ENCODE peak calls at places on chromosome 3, in four cellular contexts. N is NB4, J is mucosa of descending colon, Q is GM10248. W is an unnamed sample.

GRCh38 chr3:125163739-125164601 is 48.6 kb downstream of the SLC12A8 start:
- DNase-seq in N (peak), J (peak), Q (peak), W (no peak)

GRCh38 chr3:31185004-31185357 is 290.5 kb upstream of the GADL1 start:
- DNase-seq in N (no peak), J (no peak), Q (no peak), W (no peak)

GRCh38 chr3:14602006-14602803 is 49.4 kb upstream of the CCDC174 start:
- DNase-seq in N (no peak), J (no peak), Q (no peak), W (peak)

GRCh38 chr3:55180161-55180560 is 252.3 kb upstream of the LRTM1 start:
- DNase-seq in N (no peak), J (no peak), Q (no peak), W (no peak)

GRCh38 chr3:16174976-16175901 is 759 bp downstream of the GALNT15 start:
- DNase-seq in N (no peak), J (no peak), Q (no peak), W (no peak)

GRCh38 chr3:8972614-8973013 is 9.3 kb upstream of the RAD18 start:
- DNase-seq in N (peak), J (no peak), Q (no peak), W (no peak)

GRCh38 chr3:118803096-118803476 is 231.6 kb downstream of the IGSF11 start:
- DNase-seq in N (no peak), J (no peak), Q (no peak), W (no peak)

GRCh38 chr3:61562810-61563613 is 1.6 kb downstream of the PTPRG start:
- DNase-seq in N (no peak), J (peak), Q (no peak), W (peak)

GRCh38 chr3:10753964-10754363 is 62.1 kb upstream of the SLC6A11 start:
- DNase-seq in N (peak), J (peak), Q (peak), W (no peak)

GRCh38 chr3:121482651-121483050 is 63.1 kb downstream of the POLQ start:
- DNase-seq in N (no peak), J (no peak), Q (no peak), W (no peak)

GRCh38 chr3:101725192-101725889 is 927 bp downstream of the CEP97 start:
- DNase-seq in N (peak), J (peak), Q (no peak), W (no peak)

GRCh38 chr3:142857056-142857455 is 31.8 kb downstream of the PCOLCE2 start:
- DNase-seq in N (peak), J (peak), Q (no peak), W (no peak)

GRCh38 chr3:14179795-14180194 is 1.2 kb downstream of the LSM3 start:
- DNase-seq in N (no peak), J (no peak), Q (no peak), W (no peak)

GRCh38 chr3:121916189-121916588 is 22.0 kb downstream of the SLC15A2 start:
- DNase-seq in N (no peak), J (no peak), Q (no peak), W (no peak)

GRCh38 chr3:48275292-48276027 is 34.6 kb downstream of the ZNF589 start:
- DNase-seq in N (no peak), J (no peak), Q (no peak), W (no peak)

GRCh38 chr3:171615742-171616141 is 155.5 kb upstream of the TNIK start:
- DNase-seq in N (peak), J (no peak), Q (no peak), W (no peak)

DNA sequence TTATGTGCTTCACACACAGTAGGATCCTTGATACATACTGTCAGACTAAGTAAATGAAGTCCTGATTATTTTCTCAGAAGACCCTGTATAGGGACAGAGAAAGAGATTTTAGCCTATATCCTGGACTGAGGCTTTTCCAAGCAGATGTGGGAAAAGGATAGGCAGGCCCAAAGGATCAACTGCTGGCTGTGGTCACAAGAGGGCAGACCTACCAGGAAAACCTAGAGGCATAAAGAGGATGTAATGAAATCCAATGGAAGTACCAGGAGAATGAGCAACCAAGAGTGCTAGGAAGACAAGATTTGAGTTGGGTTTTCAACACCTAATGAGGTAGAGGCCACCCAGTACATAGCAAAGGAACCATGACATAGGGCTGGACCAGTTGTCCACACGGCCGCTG is 23.1 kb downstream of the DCLK3 start:
- DNase-seq in N (no peak), J (no peak), Q (no peak), W (no peak)
- TF ChIP-seq CTCF in N (no peak), J (no peak), Q (no peak), W (no peak)

GRCh38 chr3:43699864-43700263 is 9.1 kb downstream of the ABHD5 start:
- DNase-seq in N (no peak), J (no peak), Q (peak), W (peak)
- TF ChIP-seq CTCF in N (no peak), J (no peak), Q (peak), W (peak)

GRCh38 chr3:114333180-114333922 is 39.5 kb downstream of the TIGIT start:
- DNase-seq in N (no peak), J (no peak), Q (no peak), W (no peak)

GRCh38 chr3:114338651-114339357 is 45.0 kb downstream of the TIGIT start:
- DNase-seq in N (no peak), J (peak), Q (no peak), W (no peak)

GRCh38 chr3:114333923-114334240 is 40.1 kb downstream of the TIGIT start:
- DNase-seq in N (no peak), J (no peak), Q (no peak), W (no peak)

GRCh38 chr3:114336857-114337256 is 43.0 kb downstream of the TIGIT start:
- DNase-seq in N (no peak), J (no peak), Q (no peak), W (no peak)

DNA sequence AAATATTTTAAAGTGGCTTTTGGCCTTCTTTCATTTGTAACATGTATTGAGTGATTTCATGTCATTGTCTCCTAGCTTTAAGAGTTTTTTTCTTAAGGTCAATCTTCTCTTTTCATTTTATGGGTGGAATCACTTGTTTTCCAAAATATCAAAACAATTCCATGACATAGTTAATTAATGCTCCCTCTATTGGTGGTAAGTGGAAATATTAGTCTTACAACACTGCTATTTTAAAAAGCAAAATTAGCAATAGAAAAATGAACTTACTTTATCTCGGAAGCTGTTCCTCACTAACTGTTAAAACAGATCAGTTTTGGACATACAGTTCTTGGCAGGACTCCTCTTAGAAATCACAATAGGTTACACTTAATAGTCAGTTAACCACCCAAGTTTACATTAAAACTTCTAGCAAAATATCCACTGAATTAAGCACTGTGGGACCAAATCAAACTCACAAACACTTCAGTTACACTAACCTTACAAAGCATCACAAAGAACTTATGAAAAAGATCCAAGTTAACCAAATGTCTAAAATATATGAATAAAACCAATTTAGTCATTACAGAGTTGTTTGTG is 42.4 kb downstream of the TIGIT start:
- DNase-seq in N (no peak), J (no peak), Q (no peak), W (no peak)
- TF ChIP-seq CTCF in N (no peak), J (no peak), Q (peak), W (peak)

GRCh38 chr3:45665101-45665572 is 24.1 kb upstream of the SACM1L start:
- DNase-seq in N (peak), J (no peak), Q (peak), W (peak)
- TF ChIP-seq CTCF in N (peak), J (peak), Q (peak), W (peak)

GRCh38 chr3:184584001-184584891 is 22.7 kb downstream of the EPHB3 start:
- DNase-seq in N (peak), J (peak), Q (no peak), W (no peak)
- TF ChIP-seq CTCF in N (no peak), J (no peak), Q (no peak), W (peak)

GRCh38 chr3:141311170-141311495 is 57.2 kb upstream of the ZBTB38 start:
- DNase-seq in N (no peak), J (no peak), Q (no peak), W (no peak)

GRCh38 chr3:141306922-141307321 is 61.4 kb upstream of the ZBTB38 start:
- DNase-seq in N (no peak), J (no peak), Q (no peak), W (no peak)

GRCh38 chr3:141307351-141308059 is 60.8 kb upstream of the ZBTB38 start:
- DNase-seq in N (no peak), J (no peak), Q (no peak), W (no peak)

GRCh38 chr3:141306276-141306675 is 62.0 kb upstream of the ZBTB38 start:
- DNase-seq in N (no peak), J (no peak), Q (no peak), W (no peak)

DNA sequence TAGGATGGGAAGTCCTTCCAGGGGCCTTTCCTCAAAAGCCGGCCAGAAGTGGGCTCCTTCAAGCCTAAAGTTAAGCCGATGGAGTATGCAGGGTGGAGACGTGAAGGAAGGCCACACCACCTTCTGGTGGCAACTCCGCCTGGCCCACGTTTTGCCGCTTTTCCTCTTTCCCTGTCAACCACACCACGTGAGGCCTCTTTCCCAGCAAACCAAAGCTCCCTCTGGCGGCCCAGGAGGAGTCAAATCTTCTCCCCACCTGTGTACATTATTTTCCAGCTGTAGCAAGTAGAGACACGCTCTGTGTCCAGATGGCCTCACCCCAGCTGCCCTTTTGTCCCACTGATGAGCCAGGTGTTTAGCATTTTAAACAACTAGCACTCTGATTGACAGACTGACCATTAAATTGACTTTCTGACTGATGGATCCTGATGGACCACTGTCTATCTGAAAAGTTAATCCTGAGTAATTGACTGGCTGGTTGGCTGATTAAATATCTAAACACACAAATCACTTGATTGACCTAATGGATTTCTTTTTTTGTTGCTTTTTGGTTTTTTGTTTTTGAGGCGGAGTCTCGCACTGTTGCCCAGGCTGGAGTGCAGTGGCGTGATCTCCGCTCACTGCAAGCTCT is 59.6 kb upstream of the ZBTB38 start:
- DNase-seq in N (no peak), J (peak), Q (no peak), W (no peak)
- TF ChIP-seq CTCF in N (no peak), J (no peak), Q (peak), W (peak)

GRCh38 chr3:63364909-63365308 is 86.8 kb downstream of the SYNPR start:
- DNase-seq in N (peak), J (no peak), Q (no peak), W (no peak)
- TF ChIP-seq CTCF in N (peak), J (no peak), Q (no peak), W (no peak)

DNA sequence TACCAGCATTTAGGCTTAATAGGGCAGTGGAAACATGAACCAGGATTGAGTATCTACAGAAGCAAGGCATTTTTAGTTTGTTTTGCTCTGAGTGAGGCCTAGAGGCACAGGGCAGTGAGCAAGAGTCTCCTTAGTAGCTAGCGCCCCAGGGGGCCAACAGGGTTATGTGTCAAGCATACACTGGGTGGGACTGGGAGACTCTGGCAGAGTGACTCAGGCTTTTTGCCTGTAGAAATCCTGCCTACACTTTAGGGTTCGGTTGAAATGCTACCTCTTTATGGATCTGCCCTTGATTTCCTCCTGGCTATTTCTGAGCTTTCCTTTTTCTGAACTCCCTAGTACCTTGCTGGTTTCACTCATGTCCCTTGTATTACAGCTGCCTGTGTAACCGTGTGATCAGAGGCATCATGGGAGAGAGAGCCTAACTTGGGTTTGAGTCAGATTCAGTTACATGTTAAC is 72.2 kb downstream of the TOP2B start:
- DNase-seq in N (peak), J (no peak), Q (no peak), W (no peak)
- TF ChIP-seq CTCF in N (no peak), J (no peak), Q (no peak), W (peak)